ENCODE peak calls at places on chromosomes 2 and 18, in four cellular contexts. X is MM.1S, E is heart right ventricle, T is neural progenitor cell. N is an unnamed sample.

GRCh38 chr18:29156531-29156930 is 979.6 kb upstream of the CDH2 start:
- DNase-seq in X (no peak), T (no peak), E (no peak), N (no peak)

GRCh38 chr2:157182834-157183396 is 74.6 kb upstream of the GALNT5 start:
- DNase-seq in T (no peak), E (no peak), X (no peak), N (no peak)

GRCh38 chr2:60463249-60463648 is 90.2 kb downstream of the BCL11A start:
- DNase-seq in X (no peak), E (peak; percentile 44), T (no peak), N (no peak)

GRCh38 chr18:13246591-13246990 is 28.0 kb downstream of the LDLRAD4 start:
- DNase-seq in E (no peak), T (no peak), X (no peak), N (no peak)

GRCh38 chr2:127061377-127062273 is 45.3 kb downstream of the BIN1 start:
- DNase-seq in X (no peak), T (no peak), E (peak; percentile 57), N (no peak)

GRCh38 chr18:51190000-51190399 is 7.5 kb downstream of the MEX3C start:
- DNase-seq in E (no peak), T (no peak), X (no peak), N (no peak)

GRCh38 chr2:190468814-190469569 is 60.8 kb downstream of the MFSD6 start:
- DNase-seq in T (no peak), X (no peak), E (peak; percentile 91), N (peak; percentile 34)

GRCh38 chr2:15560404-15560987 is 638 bp downstream of the NBAS start:
- DNase-seq in X (peak; percentile 8), E (no peak), T (peak; percentile 55), N (no peak)

GRCh38 chr2:60413069-60413818 is 140.2 kb downstream of the BCL11A start:
- DNase-seq in E (no peak), T (no peak), X (no peak), N (no peak)

GRCh38 chr18:37107748-37108522 is 279.0 kb downstream of the KIAA1328 start:
- DNase-seq in E (no peak), X (no peak), T (no peak), N (no peak)

GRCh38 chr2:37985333-37985732 is 60.2 kb downstream of the RMDN2 start:
- DNase-seq in X (no peak), E (no peak), T (no peak), N (no peak)

GRCh38 chr2:95353613-95354468 is 48.7 kb upstream of the FAHD2A start:
- DNase-seq in E (no peak), T (no peak), X (no peak), N (peak; percentile 12)

GRCh38 chr18:79775441-79776221 is 22.1 kb upstream of the KCNG2 start:
- DNase-seq in X (no peak), E (no peak), T (no peak), N (no peak)

GRCh38 chr2:67389788-67390187 is 7.3 kb upstream of the ETAA1 start:
- DNase-seq in E (no peak), T (no peak), X (no peak), N (no peak)

GRCh38 chr18:456361-456821 is 44.1 kb downstream of the COLEC12 start:
- DNase-seq in E (peak; percentile 51), X (no peak), T (no peak), N (no peak)

GRCh38 chr18:23519725-23520124 is 16.4 kb downstream of the RMC1 start:
- DNase-seq in X (no peak), E (no peak), T (no peak), N (no peak)

GRCh38 chr18:21366896-21367295 is 124.9 kb downstream of the GREB1L start:
- DNase-seq in T (peak; percentile 84), X (no peak), E (no peak), N (no peak)

GRCh38 chr2:160666019-160666676 is 172.5 kb upstream of the RBMS1 start:
- DNase-seq in T (no peak), E (peak; percentile 42), X (peak; percentile 90), N (no peak)
- H3K4me3 ChIP-seq in T (no peak overlapping the region), E (no peak overlapping the region), X (peak overlapping the region; percentile 50), N (no peak overlapping the region)

GRCh38 chr2:1758774-1759610 is 14.7 kb upstream of the PXDN start:
- DNase-seq in E (no peak), X (no peak), T (no peak), N (no peak)
- H3K27ac ChIP-seq in E (no peak overlapping the region), X (no peak overlapping the region), T (no peak overlapping the region), N (no peak overlapping the region)

DNA sequence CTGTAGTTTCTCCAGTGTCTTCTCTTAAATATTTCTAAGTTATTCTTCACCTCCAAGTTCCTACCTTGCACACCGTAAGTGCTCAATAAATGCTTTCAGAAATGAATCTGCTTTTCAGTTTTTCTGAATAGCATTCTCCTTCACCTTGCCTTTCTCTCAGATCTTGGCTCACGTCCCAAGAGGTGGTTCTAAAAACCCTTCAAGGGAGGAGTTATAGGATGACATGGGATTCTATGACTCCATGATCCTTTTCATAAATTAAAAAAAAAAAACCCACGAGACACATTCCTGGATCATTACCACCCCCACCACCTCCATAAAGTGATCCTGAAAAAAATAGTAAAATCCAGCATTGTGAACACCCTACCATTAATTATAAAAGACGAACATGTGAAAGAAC is 11.7 kb downstream of the KCTD1 start:
- DNase-seq in X (no peak), E (no peak), T (no peak), N (no peak)
- H3K4me1 ChIP-seq in X (no peaks in the 10 kb centered on the region), E (no peaks in the 10 kb centered on the region), T (peaks cover 4% of the 10 kb centered on the region), N (no peaks in the 10 kb centered on the region)

GRCh38 chr2:237961637-237962036 is 5.2 kb upstream of the UBE2F start:
- DNase-seq in E (no peak), X (no peak), T (no peak), N (peak; percentile 94)

GRCh38 chr2:237952851-237953250 is 14.0 kb upstream of the UBE2F start:
- DNase-seq in T (no peak), X (no peak), E (no peak), N (no peak)

GRCh38 chr2:237951878-237952277 is 14.9 kb upstream of the UBE2F start:
- DNase-seq in T (no peak), E (no peak), X (no peak), N (no peak)

GRCh38 chr2:237955640-237956401 is 11.0 kb upstream of the UBE2F start:
- DNase-seq in E (no peak), T (peak; percentile 51), X (no peak), N (no peak)

DNA sequence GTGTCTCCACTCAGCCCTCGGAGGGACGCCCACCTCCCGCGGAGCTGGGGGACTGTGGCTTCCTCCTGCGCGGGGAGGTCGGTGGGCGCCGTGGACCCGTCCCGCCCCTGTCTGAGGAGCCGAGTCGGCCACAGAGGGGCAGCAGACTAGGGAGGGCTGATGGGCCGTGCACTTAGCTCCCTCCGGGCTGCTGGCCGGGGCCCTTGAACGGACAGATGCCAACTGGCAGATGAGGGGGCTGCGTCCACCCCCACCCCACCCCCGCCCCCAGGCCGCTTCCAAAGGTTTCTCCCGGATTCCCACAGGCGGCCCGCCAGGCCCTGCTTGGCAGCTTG is 10.4 kb upstream of the UBE2F start:
- DNase-seq in E (no peak), T (peak; percentile 48), X (no peak), N (no peak)
- H3K4me3 ChIP-seq in E (peak overlapping the region; percentile 41), T (peak overlapping the region; percentile 67), X (no peak overlapping the region), N (peak overlapping the region; percentile 8)